ENCODE peak calls at places on chromosomes 16 and 17, in ten cellular contexts. C is heart left ventricle, E is fibroblast of lung, F is colonic mucosa, H is lower lobe of right lung, R is psoas muscle, W is IMR-90, A is adrenal gland, B is AG04450, L is pancreas. T is an unnamed sample. For H3K9me3, the result is how much of the 10 kb centered on the place peaks cover.

GRCh38 chr16:47834485-47835024 is 321.2 kb downstream of the ABCC12 start:
- DNase-seq in B (no peak), H (no peak), W (no peak), R (no peak), F (no peak), E (no peak), C (no peak), A (no peak), L (no peak), T (no peak)

GRCh38 chr17:72838581-72838980 is 253.9 kb downstream of the SLC39A11 start:
- DNase-seq in F (no peak), L (no peak), W (no peak), E (no peak), H (no peak), R (no peak), A (no peak), C (no peak), B (no peak), T (no peak)

GRCh38 chr17:28878158-28878910 is 19.2 kb downstream of the FLOT2 start:
- DNase-seq in F (no peak), A (no peak), E (no peak), H (no peak), B (no peak), R (no peak), L (no peak), C (no peak), W (no peak), T (no peak)

GRCh38 chr16:83105279-83106077 is 478.7 kb downstream of the CDH13 start:
- DNase-seq in E (no peak), B (no peak), L (no peak), R (no peak), W (no peak), F (no peak), A (no peak), H (no peak), C (no peak), T (no peak)

GRCh38 chr16:85931596-85932402 is 32.8 kb downstream of the IRF8 start:
- DNase-seq in B (no peak), H (no peak), L (no peak), A (no peak), F (no peak), E (no peak), R (no peak), W (no peak), C (no peak), T (no peak)

GRCh38 chr16:88799569-88800276 is 3.9 kb upstream of the CDT1 start:
- DNase-seq in L (no peak), R (peak), W (no peak), B (no peak), C (no peak), F (no peak), A (no peak), H (no peak), E (no peak), T (peak)

GRCh38 chr16:81060576-81061306 is 16.3 kb downstream of the C16orf46 start:
- DNase-seq in R (no peak), E (no peak), B (no peak), W (no peak), F (no peak), H (no peak), A (no peak), C (no peak), L (no peak), T (no peak)

GRCh38 chr17:77251622-77252021 is 110.9 kb downstream of the SEC14L1 start:
- DNase-seq in R (no peak), A (no peak), W (no peak), F (no peak), B (no peak), E (no peak), C (no peak), H (no peak), L (no peak), T (no peak)

GRCh38 chr17:77601054-77601979 is 357.2 kb upstream of the TNRC6C start:
- DNase-seq in E (no peak), F (no peak), L (peak), B (no peak), H (no peak), A (peak), W (no peak), R (peak), C (peak), T (peak)

GRCh38 chr17:31391496-31391949 is at the start of gene RAB11FIP4:
- DNase-seq in F (no peak), W (no peak), C (no peak), E (peak), L (no peak), H (no peak), B (no peak), A (no peak), R (no peak), T (no peak)

GRCh38 chr17:74637265-74637664 is 13.7 kb upstream of the CD300E start:
- DNase-seq in C (no peak), A (no peak), B (no peak), E (no peak), L (no peak), H (no peak), R (no peak), F (no peak), W (no peak), T (peak)

GRCh38 chr16:63850979-63851378 is 1270.9 kb downstream of the CDH11 start:
- DNase-seq in E (no peak), F (no peak), A (no peak), C (no peak), B (no peak), R (no peak), H (no peak), W (no peak), L (no peak), T (no peak)

DNA sequence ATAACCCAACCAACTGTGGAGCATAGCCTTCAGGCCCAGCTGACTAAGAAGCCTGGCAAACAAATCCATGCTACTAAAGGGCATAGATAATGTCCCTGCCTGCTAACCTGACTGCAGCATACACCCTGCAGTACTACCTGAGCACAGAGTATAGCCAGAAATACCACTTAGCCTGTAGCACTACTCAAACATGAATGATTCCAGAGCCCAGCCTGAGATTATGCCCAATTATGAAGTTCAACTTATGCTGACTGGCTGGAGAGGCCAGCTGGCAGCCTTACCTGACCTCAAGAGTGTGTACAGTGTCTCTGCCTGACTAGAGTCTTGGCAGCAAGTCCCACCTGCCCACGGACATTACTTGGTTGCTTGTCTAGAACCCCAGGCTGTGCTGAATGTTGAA is 1265.3 kb downstream of the CDH11 start:
- DNase-seq in L (no peak), A (no peak), E (no peak), W (no peak), R (no peak), F (no peak), C (no peak), B (no peak), H (peak), T (no peak)
- H3K9me3 ChIP-seq in L (under half), A (under half), E (under half), W (under half), R (under half), F (under half), C (under half), B (under half), H (under half), T (under half)

GRCh38 chr17:38667787-38668122 is 7.0 kb downstream of the EPOP start:
- DNase-seq in A (no peak), W (no peak), C (no peak), R (no peak), H (no peak), F (no peak), B (no peak), E (no peak), L (no peak), T (no peak)
- TF ChIP-seq CTCF in A (no peak), W (no peak), C (no peak), R (no peak), H (no peak), F (peak), B (no peak), E (no peak), L (no peak), T (no peak)

DNA sequence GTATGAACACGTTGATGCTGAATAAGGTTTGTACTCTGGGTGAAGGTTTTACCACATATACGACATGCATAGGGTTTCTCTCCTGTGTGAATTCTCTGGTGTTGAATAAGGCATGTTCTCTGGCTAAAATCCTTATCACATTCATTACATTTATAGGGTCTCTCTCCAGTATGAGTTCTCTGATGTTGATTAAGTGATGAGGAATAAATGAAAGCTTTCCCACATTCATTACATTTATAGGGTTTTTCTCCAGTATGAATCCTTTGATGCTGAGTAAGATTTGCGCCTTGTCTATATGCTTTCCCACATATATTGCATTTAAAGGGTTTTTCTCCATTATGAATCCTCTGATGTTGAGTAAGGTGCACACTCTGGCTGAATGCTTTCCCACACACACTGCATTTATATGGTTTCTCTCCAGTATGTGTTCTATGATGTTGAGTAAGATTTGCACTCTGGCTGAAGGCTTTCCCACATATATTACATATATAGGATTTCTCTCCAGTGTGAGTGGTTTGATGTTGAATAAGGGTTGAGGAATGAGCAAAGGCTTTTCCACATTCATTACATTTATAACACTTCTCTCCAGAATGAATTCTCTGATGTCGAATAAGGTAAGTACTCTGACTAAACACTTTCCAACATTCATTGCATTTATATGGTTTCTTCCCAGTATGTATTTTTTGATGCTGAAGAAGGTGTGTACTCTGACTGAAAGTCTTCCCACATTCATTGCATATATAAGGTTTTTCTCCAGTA is 16.9 kb downstream of the ZNF287 start:
- DNase-seq in W (no peak), C (no peak), B (no peak), F (no peak), R (no peak), L (no peak), E (no peak), H (no peak), A (no peak), T (no peak)
- H3K9me3 ChIP-seq in W (half or more), C (under half), B (under half), F (under half), R (half or more), L (under half), E (under half), H (half or more), A (under half), T (half or more)

GRCh38 chr17:39971076-39971603 is 8.3 kb downstream of the GSDMA start:
- DNase-seq in C (no peak), W (no peak), R (no peak), H (no peak), F (no peak), A (no peak), L (no peak), B (no peak), E (no peak), T (no peak)

GRCh38 chr17:39975801-39976200 is 4.8 kb upstream of the PSMD3 start:
- DNase-seq in F (no peak), A (no peak), W (no peak), B (no peak), L (no peak), C (no peak), R (no peak), E (no peak), H (no peak), T (no peak)

GRCh38 chr17:39972271-39972670 is 8.3 kb upstream of the PSMD3 start:
- DNase-seq in E (peak), L (no peak), C (no peak), R (no peak), B (no peak), F (no peak), W (peak), H (no peak), A (no peak), T (no peak)

GRCh38 chr17:39973496-39973895 is 7.1 kb upstream of the PSMD3 start:
- DNase-seq in A (no peak), L (no peak), C (no peak), F (no peak), E (no peak), R (no peak), B (no peak), H (no peak), W (no peak), T (no peak)

GRCh38 chr17:39974433-39974832 is 6.2 kb upstream of the PSMD3 start:
- DNase-seq in W (no peak), B (no peak), E (no peak), C (no peak), L (no peak), R (no peak), A (no peak), H (no peak), F (no peak), T (no peak)
- TF ChIP-seq CTCF in W (no peak), B (no peak), E (no peak), C (no peak), L (no peak), R (no peak), A (no peak), H (no peak), F (no peak), T (no peak)

DNA sequence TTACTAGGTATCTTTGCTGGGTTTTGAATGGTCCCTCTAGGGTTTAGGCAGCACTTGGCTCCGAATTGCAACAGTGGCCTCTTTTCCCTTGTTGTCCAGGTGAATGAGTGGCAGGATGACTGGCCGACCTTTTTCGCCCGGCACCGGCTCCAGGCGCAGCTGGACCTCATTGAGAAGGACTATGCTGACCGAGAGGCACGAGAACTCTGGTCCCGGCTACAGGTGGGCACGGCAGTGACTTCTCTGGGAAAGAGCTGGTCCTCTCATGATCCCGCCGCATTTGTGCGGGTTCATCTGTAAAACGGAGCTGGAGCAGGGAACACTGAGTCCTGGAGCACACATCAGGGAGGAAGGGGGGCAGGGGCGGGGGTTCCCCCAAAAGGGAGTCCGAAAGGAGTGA is 3.1 kb upstream of the TBCD start:
- DNase-seq in F (no peak), R (peak), C (no peak), L (no peak), E (no peak), W (no peak), H (peak), B (no peak), A (no peak), T (no peak)
- H3K9me3 ChIP-seq in F (under half), R (under half), C (under half), L (under half), E (under half), W (under half), H (under half), B (under half), A (under half), T (under half)

DNA sequence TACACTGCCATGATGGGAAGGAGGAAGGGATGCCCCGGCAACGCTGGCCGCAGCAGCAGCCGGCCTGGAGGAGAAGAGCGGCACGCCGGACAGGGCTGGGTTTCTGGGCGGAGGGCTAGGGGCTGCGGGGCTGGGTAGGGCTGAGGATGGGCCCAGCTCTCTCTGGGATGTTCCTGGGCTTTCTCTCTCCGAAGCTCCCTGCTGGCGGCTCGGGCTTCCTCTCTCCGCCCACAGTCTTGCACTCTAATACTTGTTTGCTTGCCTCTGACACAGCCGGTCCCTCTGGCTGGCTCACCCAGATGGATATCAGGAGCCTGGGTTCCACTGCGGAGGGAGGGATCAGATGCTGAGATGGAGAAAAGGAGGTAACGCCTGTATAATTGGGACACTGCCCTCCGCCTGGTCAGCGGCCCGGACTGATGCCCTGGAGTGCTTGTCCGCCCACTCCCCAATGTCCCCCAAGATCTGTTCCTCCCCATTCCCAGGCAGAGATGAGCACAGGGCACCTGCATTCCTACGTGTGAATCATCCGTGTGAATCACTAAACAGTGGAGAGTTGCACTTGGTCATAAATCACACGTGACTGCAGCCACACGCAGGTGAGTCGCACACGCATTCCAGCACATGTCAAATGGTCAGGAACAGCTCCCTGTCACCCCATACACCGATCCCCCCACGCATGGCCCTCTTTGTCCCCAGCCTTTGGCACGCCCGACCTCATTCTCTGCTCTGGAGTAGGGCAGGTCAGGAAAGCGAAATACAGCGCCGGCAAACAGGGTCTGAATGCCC is at the start of gene ALOXE3:
- DNase-seq in E (peak), F (peak), C (peak), R (no peak), A (peak), L (peak), H (no peak), B (no peak), W (peak), T (no peak)
- TF ChIP-seq CTCF in E (no peak), F (no peak), C (no peak), R (no peak), A (no peak), L (no peak), H (no peak), B (no peak), W (no peak), T (no peak)

GRCh38 chr16:77171750-77172635 is 19.0 kb upstream of the MON1B start:
- DNase-seq in R (no peak), C (no peak), B (peak), L (no peak), F (peak), H (no peak), W (peak), A (no peak), E (peak), T (no peak)
- H3K9me3 ChIP-seq in R (under half), C (under half), B (under half), L (under half), F (under half), H (under half), W (under half), A (under half), E (under half), T (under half)

DNA sequence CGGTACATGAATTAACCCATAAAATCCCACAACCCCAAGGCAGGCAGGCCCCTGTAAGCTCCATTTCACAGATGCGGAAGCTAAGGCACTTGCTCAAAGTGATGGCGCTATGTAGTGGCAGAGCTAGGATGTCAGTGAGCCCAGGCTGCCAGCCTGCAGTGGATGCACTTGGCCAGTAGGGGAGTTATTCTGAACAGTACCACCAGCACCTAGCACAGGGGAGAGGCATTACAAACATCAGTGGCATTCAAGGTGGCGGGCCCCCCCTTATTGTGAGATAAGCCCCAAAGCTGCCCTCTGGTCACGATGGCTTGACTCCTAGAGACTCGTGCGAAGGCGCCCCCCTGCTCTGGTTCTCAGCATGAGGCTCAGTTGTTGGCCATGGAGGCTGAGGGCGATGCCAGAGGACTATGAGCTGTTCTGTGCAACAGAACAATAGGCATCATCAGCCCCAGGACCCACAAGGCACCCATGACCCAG is 33.8 kb downstream of the GTF3C1 start:
- DNase-seq in A (peak), H (no peak), R (peak), L (no peak), C (no peak), F (no peak), B (no peak), W (no peak), E (no peak), T (no peak)
- TF ChIP-seq CTCF in A (peak), H (peak), R (peak), L (peak), C (peak), F (peak), B (peak), W (peak), E (peak), T (peak)